ENCODE peak calls at places on chromosomes 16 and 17, in six cellular contexts. One of them, this sample, is unnamed.

GRCh38 chr16:65574311-65574966 is 452.6 kb upstream of the CDH11 start:
- DNase-seq in activated CD8-positive, alpha-beta T cell treated with anti-CD3 and anti-CD28 coated beads for 36 hours: no peak
- DNase-seq in NCI-H2081: no peak
- DNase-seq in GM23338: no peak
- DNase-seq in stimulated activated CD8-positive, alpha-beta memory T cell treated with anti-CD3 and anti-CD28 coated beads, Interleukin-7, amount 100 ng/mL, for 48 hours: no peak
- DNase-seq in coronary artery: no peak
- DNase-seq in this sample: no peak

GRCh38 chr16:58814348-58814801 is 80.3 kb upstream of the GOT2 start:
- DNase-seq in activated CD8-positive, alpha-beta T cell treated with anti-CD3 and anti-CD28 coated beads for 36 hours: peak
- DNase-seq in NCI-H2081: peak
- DNase-seq in GM23338: peak
- DNase-seq in stimulated activated CD8-positive, alpha-beta memory T cell treated with anti-CD3 and anti-CD28 coated beads, Interleukin-7, amount 100 ng/mL, for 48 hours: no peak
- DNase-seq in coronary artery: no peak
- DNase-seq in this sample: peak

GRCh38 chr17:2111691-2112090 is 56.8 kb downstream of the HIC1 start:
- DNase-seq in activated CD8-positive, alpha-beta T cell treated with anti-CD3 and anti-CD28 coated beads for 36 hours: no peak
- DNase-seq in NCI-H2081: no peak
- DNase-seq in GM23338: no peak
- DNase-seq in stimulated activated CD8-positive, alpha-beta memory T cell treated with anti-CD3 and anti-CD28 coated beads, Interleukin-7, amount 100 ng/mL, for 48 hours: no peak
- DNase-seq in coronary artery: no peak
- DNase-seq in this sample: no peak

GRCh38 chr16:67101683-67102082 is 8.1 kb upstream of the PHAF1 start:
- DNase-seq in activated CD8-positive, alpha-beta T cell treated with anti-CD3 and anti-CD28 coated beads for 36 hours: peak
- DNase-seq in NCI-H2081: no peak
- DNase-seq in GM23338: no peak
- DNase-seq in stimulated activated CD8-positive, alpha-beta memory T cell treated with anti-CD3 and anti-CD28 coated beads, Interleukin-7, amount 100 ng/mL, for 48 hours: no peak
- DNase-seq in coronary artery: no peak
- DNase-seq in this sample: no peak

GRCh38 chr17:42472709-42473521 is 14.2 kb downstream of the ATP6V0A1 start:
- DNase-seq in activated CD8-positive, alpha-beta T cell treated with anti-CD3 and anti-CD28 coated beads for 36 hours: no peak
- DNase-seq in NCI-H2081: no peak
- DNase-seq in GM23338: no peak
- DNase-seq in stimulated activated CD8-positive, alpha-beta memory T cell treated with anti-CD3 and anti-CD28 coated beads, Interleukin-7, amount 100 ng/mL, for 48 hours: no peak
- DNase-seq in coronary artery: no peak
- DNase-seq in this sample: no peak

GRCh38 chr17:14745122-14745521 is 444.2 kb downstream of the HS3ST3B1 start:
- DNase-seq in activated CD8-positive, alpha-beta T cell treated with anti-CD3 and anti-CD28 coated beads for 36 hours: no peak
- DNase-seq in NCI-H2081: no peak
- DNase-seq in GM23338: no peak
- DNase-seq in stimulated activated CD8-positive, alpha-beta memory T cell treated with anti-CD3 and anti-CD28 coated beads, Interleukin-7, amount 100 ng/mL, for 48 hours: no peak
- DNase-seq in coronary artery: no peak
- DNase-seq in this sample: no peak

GRCh38 chr16:4733747-4734062 is 366 bp downstream of the ANKS3 start:
- DNase-seq in activated CD8-positive, alpha-beta T cell treated with anti-CD3 and anti-CD28 coated beads for 36 hours: peak
- DNase-seq in NCI-H2081: no peak
- DNase-seq in GM23338: no peak
- DNase-seq in stimulated activated CD8-positive, alpha-beta memory T cell treated with anti-CD3 and anti-CD28 coated beads, Interleukin-7, amount 100 ng/mL, for 48 hours: no peak
- DNase-seq in coronary artery: no peak
- DNase-seq in this sample: no peak

GRCh38 chr17:78374631-78375274 is 3.7 kb upstream of the PGS1 start:
- DNase-seq in activated CD8-positive, alpha-beta T cell treated with anti-CD3 and anti-CD28 coated beads for 36 hours: no peak
- DNase-seq in NCI-H2081: no peak
- DNase-seq in GM23338: peak
- DNase-seq in stimulated activated CD8-positive, alpha-beta memory T cell treated with anti-CD3 and anti-CD28 coated beads, Interleukin-7, amount 100 ng/mL, for 48 hours: no peak
- DNase-seq in coronary artery: no peak
- DNase-seq in this sample: no peak

GRCh38 chr17:81429813-81430510 is 34.7 kb downstream of the BAHCC1 start:
- DNase-seq in activated CD8-positive, alpha-beta T cell treated with anti-CD3 and anti-CD28 coated beads for 36 hours: no peak
- DNase-seq in NCI-H2081: peak
- DNase-seq in GM23338: no peak
- DNase-seq in stimulated activated CD8-positive, alpha-beta memory T cell treated with anti-CD3 and anti-CD28 coated beads, Interleukin-7, amount 100 ng/mL, for 48 hours: no peak
- DNase-seq in coronary artery: no peak
- DNase-seq in this sample: peak

GRCh38 chr17:58341861-58342475 is 10.0 kb downstream of the SUPT4H1 start:
- DNase-seq in activated CD8-positive, alpha-beta T cell treated with anti-CD3 and anti-CD28 coated beads for 36 hours: no peak
- DNase-seq in NCI-H2081: no peak
- DNase-seq in GM23338: no peak
- DNase-seq in stimulated activated CD8-positive, alpha-beta memory T cell treated with anti-CD3 and anti-CD28 coated beads, Interleukin-7, amount 100 ng/mL, for 48 hours: no peak
- DNase-seq in coronary artery: no peak
- DNase-seq in this sample: no peak

GRCh38 chr16:12375341-12375740 is 398.8 kb downstream of the SNX29 start:
- DNase-seq in activated CD8-positive, alpha-beta T cell treated with anti-CD3 and anti-CD28 coated beads for 36 hours: no peak
- DNase-seq in NCI-H2081: no peak
- DNase-seq in GM23338: no peak
- DNase-seq in stimulated activated CD8-positive, alpha-beta memory T cell treated with anti-CD3 and anti-CD28 coated beads, Interleukin-7, amount 100 ng/mL, for 48 hours: no peak
- DNase-seq in coronary artery: no peak
- DNase-seq in this sample: no peak

GRCh38 chr17:3894188-3894587 is 1.3 kb upstream of the CAMKK1 start:
- DNase-seq in activated CD8-positive, alpha-beta T cell treated with anti-CD3 and anti-CD28 coated beads for 36 hours: no peak
- DNase-seq in NCI-H2081: no peak
- DNase-seq in GM23338: no peak
- DNase-seq in stimulated activated CD8-positive, alpha-beta memory T cell treated with anti-CD3 and anti-CD28 coated beads, Interleukin-7, amount 100 ng/mL, for 48 hours: no peak
- DNase-seq in coronary artery: no peak
- DNase-seq in this sample: no peak

GRCh38 chr16:9033125-9033830 is 58.2 kb upstream of the HAPSTR1 start:
- DNase-seq in activated CD8-positive, alpha-beta T cell treated with anti-CD3 and anti-CD28 coated beads for 36 hours: peak
- DNase-seq in NCI-H2081: peak
- DNase-seq in GM23338: peak
- DNase-seq in stimulated activated CD8-positive, alpha-beta memory T cell treated with anti-CD3 and anti-CD28 coated beads, Interleukin-7, amount 100 ng/mL, for 48 hours: no peak
- DNase-seq in coronary artery: no peak
- DNase-seq in this sample: peak

GRCh38 chr17:77433385-77434135 is 292.8 kb downstream of the SEC14L1 start:
- DNase-seq in activated CD8-positive, alpha-beta T cell treated with anti-CD3 and anti-CD28 coated beads for 36 hours: peak
- DNase-seq in NCI-H2081: no peak
- DNase-seq in GM23338: no peak
- DNase-seq in stimulated activated CD8-positive, alpha-beta memory T cell treated with anti-CD3 and anti-CD28 coated beads, Interleukin-7, amount 100 ng/mL, for 48 hours: no peak
- DNase-seq in coronary artery: no peak
- DNase-seq in this sample: no peak

GRCh38 chr16:69397821-69398521 is 12.2 kb upstream of the TERF2 start:
- DNase-seq in activated CD8-positive, alpha-beta T cell treated with anti-CD3 and anti-CD28 coated beads for 36 hours: no peak
- DNase-seq in NCI-H2081: no peak
- DNase-seq in GM23338: peak
- DNase-seq in stimulated activated CD8-positive, alpha-beta memory T cell treated with anti-CD3 and anti-CD28 coated beads, Interleukin-7, amount 100 ng/mL, for 48 hours: no peak
- DNase-seq in coronary artery: no peak
- DNase-seq in this sample: peak

GRCh38 chr17:31823014-31823413 is 36.0 kb downstream of the COPRS start:
- DNase-seq in activated CD8-positive, alpha-beta T cell treated with anti-CD3 and anti-CD28 coated beads for 36 hours: no peak
- DNase-seq in NCI-H2081: no peak
- DNase-seq in GM23338: no peak
- DNase-seq in stimulated activated CD8-positive, alpha-beta memory T cell treated with anti-CD3 and anti-CD28 coated beads, Interleukin-7, amount 100 ng/mL, for 48 hours: no peak
- DNase-seq in coronary artery: no peak
- DNase-seq in this sample: no peak

GRCh38 chr17:70855401-70856054 is 686.2 kb downstream of the KCNJ2 start:
- DNase-seq in activated CD8-positive, alpha-beta T cell treated with anti-CD3 and anti-CD28 coated beads for 36 hours: no peak
- DNase-seq in NCI-H2081: peak
- DNase-seq in GM23338: no peak
- DNase-seq in stimulated activated CD8-positive, alpha-beta memory T cell treated with anti-CD3 and anti-CD28 coated beads, Interleukin-7, amount 100 ng/mL, for 48 hours: no peak
- DNase-seq in coronary artery: no peak
- DNase-seq in this sample: no peak

GRCh38 chr16:85361441-85362118 is 249.3 kb upstream of the CIBAR2 start:
- DNase-seq in activated CD8-positive, alpha-beta T cell treated with anti-CD3 and anti-CD28 coated beads for 36 hours: no peak
- DNase-seq in NCI-H2081: no peak
- DNase-seq in GM23338: no peak
- DNase-seq in stimulated activated CD8-positive, alpha-beta memory T cell treated with anti-CD3 and anti-CD28 coated beads, Interleukin-7, amount 100 ng/mL, for 48 hours: no peak
- DNase-seq in coronary artery: no peak
- DNase-seq in this sample: no peak